ENCODE peak calls at places on chromosomes 13 and 19, in five cellular contexts. J, B, E, U and G are unnamed samples.

GRCh38 chr19:13781547-13781946 is 7.3 kb downstream of the C19orf53 start:
- DNase-seq in J (peak), B (peak), E (peak), U (peak), G (no peak)

GRCh38 chr13:98174995-98175394 is 2.1 kb downstream of the RNF113B start:
- DNase-seq in J (no peak), B (no peak), E (no peak), U (peak), G (no peak)

GRCh38 chr13:91311491-91311890 is 36.0 kb upstream of the MIR17HG start:
- DNase-seq in J (no peak), B (no peak), E (no peak), U (peak), G (no peak)

GRCh38 chr19:50514346-50515167 is 844 bp upstream of the ASPDH start:
- DNase-seq in J (no peak), B (peak), E (no peak), U (no peak), G (no peak)

GRCh38 chr13:113553541-113554332 is 30.8 kb upstream of the TFDP1 start:
- DNase-seq in J (no peak), B (no peak), E (no peak), U (no peak), G (no peak)

GRCh38 chr13:93398167-93398566 is 171.6 kb downstream of the GPC6 start:
- DNase-seq in J (no peak), B (no peak), E (no peak), U (peak), G (no peak)

GRCh38 chr19:38516802-38517201 is 83.3 kb downstream of the RYR1 start:
- DNase-seq in J (no peak), B (no peak), E (no peak), U (no peak), G (no peak)

GRCh38 chr19:39474139-39474620 is 6.5 kb upstream of the TIMM50 start:
- DNase-seq in J (peak), B (peak), E (peak), U (peak), G (peak)

GRCh38 chr19:2613507-2614295 is 88.8 kb downstream of the GNG7 start:
- DNase-seq in J (peak), B (peak), E (no peak), U (peak), G (peak)

GRCh38 chr19:41325947-41326706 is 16.2 kb downstream of the CCDC97 start:
- DNase-seq in J (peak), B (no peak), E (peak), U (peak), G (no peak)

GRCh38 chr13:78875792-78876580 is 217.0 kb upstream of the OBI1 start:
- DNase-seq in J (peak), B (peak), E (no peak), U (no peak), G (no peak)

GRCh38 chr19:46967578-46968018 is 52.0 kb upstream of the NPAS1 start:
- DNase-seq in J (no peak), B (no peak), E (no peak), U (peak), G (no peak)

GRCh38 chr13:49869514-49869913 is 66.6 kb downstream of the SPRYD7 start:
- DNase-seq in J (peak), B (peak), E (peak), U (no peak), G (no peak)

GRCh38 chr19:35363711-35364425 is 5.6 kb downstream of the FFAR3 start:
- DNase-seq in J (no peak), B (no peak), E (no peak), U (no peak), G (no peak)

GRCh38 chr19:16860118-16860517 is 28.7 kb upstream of the F2RL3 start:
- DNase-seq in J (no peak), B (no peak), E (no peak), U (no peak), G (no peak)

GRCh38 chr13:87674143-87674772 is 3.1 kb downstream of the SLITRK5 start:
- DNase-seq in J (no peak), B (peak), E (no peak), U (no peak), G (no peak)

GRCh38 chr19:39916851-39917396 is 17.5 kb downstream of the FCGBP start:
- DNase-seq in J (peak), B (no peak), E (no peak), U (no peak), G (no peak)

GRCh38 chr13:44692173-44692713 is 116.1 kb upstream of the TSC22D1 start:
- DNase-seq in J (peak), B (no peak), E (no peak), U (peak), G (no peak)

GRCh38 chr13:56735537-56735942 is 405.2 kb upstream of the PRR20A start:
- DNase-seq in J (peak), B (peak), E (no peak), U (no peak), G (no peak)